ENCODE peak calls at places on chromosomes 3 and 15, in four cellular contexts. One of them, this sample, is unnamed.

GRCh38 chr15:77139312-77139711 is 68.4 kb upstream of the TSPAN3 start:
- DNase-seq in A549: no peak
- DNase-seq in transverse colon: no peak
- DNase-seq in osteoblast: no peak
- DNase-seq in this sample: no peak

GRCh38 chr3:57397175-57398026 is 104.9 kb upstream of the ASB14 start:
- DNase-seq in transverse colon: peak; percentile 54
- DNase-seq in osteoblast: no peak
- DNase-seq in A549: peak; percentile 38
- DNase-seq in this sample: peak; percentile 14

GRCh38 chr3:133097214-133097613 is 59.0 kb downstream of the TMEM108 start:
- DNase-seq in osteoblast: no peak
- DNase-seq in transverse colon: no peak
- DNase-seq in A549: no peak
- DNase-seq in this sample: peak; percentile 54

GRCh38 chr3:107641572-107642307 is 119.0 kb downstream of the BBX start:
- DNase-seq in A549: no peak
- DNase-seq in osteoblast: peak; percentile 3
- DNase-seq in transverse colon: no peak
- DNase-seq in this sample: no peak

GRCh38 chr15:38877471-38877870 is 312.9 kb upstream of the RASGRP1 start:
- DNase-seq in A549: no peak
- DNase-seq in transverse colon: no peak
- DNase-seq in osteoblast: no peak
- DNase-seq in this sample: peak; percentile 52

GRCh38 chr15:80679167-80679804 is 15.8 kb upstream of the ABHD17C start:
- DNase-seq in transverse colon: peak; percentile 28
- DNase-seq in osteoblast: no peak
- DNase-seq in A549: no peak
- DNase-seq in this sample: no peak

GRCh38 chr3:52689151-52689550 is 3.3 kb downstream of the GNL3 start:
- DNase-seq in osteoblast: no peak
- DNase-seq in A549: no peak
- DNase-seq in transverse colon: no peak
- DNase-seq in this sample: no peak

GRCh38 chr15:31254431-31255175 is 72.0 kb upstream of the KLF13 start:
- DNase-seq in transverse colon: peak; percentile 77
- DNase-seq in A549: no peak
- DNase-seq in osteoblast: peak; percentile 94
- DNase-seq in this sample: no peak

GRCh38 chr15:60353245-60353940 is 44.4 kb downstream of the ANXA2 start:
- DNase-seq in A549: no peak
- DNase-seq in osteoblast: no peak
- DNase-seq in transverse colon: no peak
- DNase-seq in this sample: no peak

GRCh38 chr15:60074181-60074885 is 70.2 kb downstream of the FOXB1 start:
- DNase-seq in osteoblast: no peak
- DNase-seq in A549: no peak
- DNase-seq in transverse colon: peak; percentile 11
- DNase-seq in this sample: peak; percentile 74

GRCh38 chr3:177263615-177264365 is 66.5 kb upstream of the TBL1XR1 start:
- DNase-seq in osteoblast: no peak
- DNase-seq in A549: no peak
- DNase-seq in transverse colon: no peak
- DNase-seq in this sample: no peak

GRCh38 chr3:60309539-60310268 is 941.5 kb downstream of the FHIT start:
- DNase-seq in A549: no peak
- DNase-seq in transverse colon: no peak
- DNase-seq in osteoblast: no peak
- DNase-seq in this sample: no peak

GRCh38 chr15:29120593-29121368 is 148.8 kb downstream of the NSMCE3 start:
- DNase-seq in A549: no peak
- DNase-seq in osteoblast: no peak
- DNase-seq in transverse colon: no peak
- DNase-seq in this sample: no peak

GRCh38 chr15:100043732-100044131 is 298.0 kb downstream of the ADAMTS17 start:
- DNase-seq in A549: no peak
- DNase-seq in osteoblast: no peak
- DNase-seq in transverse colon: no peak
- DNase-seq in this sample: no peak

GRCh38 chr3:46878796-46879436 is 1.4 kb downstream of the PTH1R start:
- DNase-seq in transverse colon: no peak
- DNase-seq in osteoblast: peak; percentile 87
- DNase-seq in A549: no peak
- DNase-seq in this sample: no peak

GRCh38 chr3:12127366-12127765 is 31.3 kb downstream of the TIMP4 start:
- DNase-seq in A549: no peak
- DNase-seq in osteoblast: no peak
- DNase-seq in transverse colon: no peak
- DNase-seq in this sample: no peak

GRCh38 chr3:72275296-72275820 is 490.4 kb upstream of the PROK2 start:
- DNase-seq in transverse colon: no peak
- DNase-seq in osteoblast: no peak
- DNase-seq in A549: no peak
- DNase-seq in this sample: no peak

GRCh38 chr3:178302966-178303930 is 233.0 kb upstream of the KCNMB2 start:
- DNase-seq in transverse colon: no peak
- DNase-seq in A549: no peak
- DNase-seq in osteoblast: no peak
- DNase-seq in this sample: no peak

DNA sequence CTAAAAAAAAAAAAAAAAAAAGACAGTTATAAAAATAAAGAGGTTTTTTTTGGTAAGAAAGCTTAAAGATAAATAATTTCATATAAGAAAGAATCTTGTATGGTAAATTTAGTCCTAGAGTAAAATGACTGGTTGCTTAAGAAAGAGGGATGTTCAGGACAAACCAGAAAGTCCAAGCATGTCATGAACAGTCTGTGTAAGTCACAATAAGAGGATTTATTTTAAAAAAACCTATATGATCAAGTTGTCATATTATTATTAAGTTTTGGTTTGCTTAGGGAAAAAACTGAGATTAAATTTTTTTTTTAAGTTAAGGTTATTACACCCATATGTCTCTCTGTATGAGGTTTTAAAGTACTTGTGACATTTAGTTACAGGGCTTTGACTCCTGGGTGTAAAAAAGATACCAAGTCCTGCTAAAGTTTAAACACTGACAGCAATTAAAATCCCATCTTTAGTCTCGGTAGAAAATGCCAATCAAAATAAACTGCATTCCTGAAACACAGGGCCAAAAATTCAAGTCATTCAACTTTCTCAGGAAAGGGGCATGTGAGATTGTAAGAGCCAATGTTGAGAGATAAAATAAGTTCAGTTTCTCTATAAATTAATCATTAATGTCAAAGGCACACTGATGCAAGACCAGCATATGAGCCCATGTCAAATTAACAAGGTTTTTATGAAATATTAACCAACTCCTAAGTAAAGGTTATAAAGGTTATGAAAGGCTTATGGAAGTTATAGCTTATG is 8.5 kb upstream of the BDH1 start:
- DNase-seq in transverse colon: no peak
- DNase-seq in osteoblast: no peak
- DNase-seq in A549: no peak
- DNase-seq in this sample: no peak
- H3K9me3 ChIP-seq in transverse colon: no peaks in the 10 kb centered on the region
- H3K9me3 ChIP-seq in osteoblast: no peaks in the 10 kb centered on the region
- H3K9me3 ChIP-seq in A549: peaks cover 19% of the 10 kb centered on the region
- H3K9me3 ChIP-seq in this sample: peaks cover 17% of the 10 kb centered on the region

DNA sequence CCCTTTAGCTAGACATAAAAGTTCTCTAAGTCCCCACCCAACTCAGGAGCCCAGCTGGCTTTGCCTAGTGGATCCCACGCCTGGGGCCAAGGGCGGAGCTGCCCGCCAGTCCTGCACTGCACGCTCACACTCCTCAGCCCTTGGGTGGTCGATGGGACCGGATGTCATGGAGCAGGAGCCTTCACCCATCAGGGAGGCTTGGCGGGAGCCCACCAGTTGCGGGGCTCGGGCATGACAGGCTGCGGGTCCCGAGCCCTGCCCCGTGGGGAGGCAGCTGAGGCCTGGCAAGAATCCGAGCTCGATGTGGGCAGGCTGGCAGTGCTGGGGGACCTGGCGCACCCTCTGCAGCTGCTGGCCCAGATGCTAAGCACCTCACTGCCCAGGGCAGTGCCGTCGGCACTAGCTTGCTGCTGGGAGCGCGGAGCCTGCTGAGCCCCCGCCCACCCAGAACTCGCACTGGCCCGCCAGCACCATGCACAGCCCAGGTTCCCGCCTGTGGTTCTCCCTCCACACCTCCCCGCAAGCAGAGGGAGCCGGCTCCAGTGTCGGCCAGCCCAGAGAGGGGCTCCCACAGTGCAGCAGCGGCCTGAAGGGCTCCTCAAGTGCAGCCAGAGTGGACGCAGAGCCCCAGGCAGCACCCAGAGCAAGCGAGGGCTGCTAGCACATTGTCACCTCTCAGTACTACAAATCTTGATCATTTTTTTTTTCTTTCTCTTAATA is 391.4 kb upstream of the NDN start:
- DNase-seq in osteoblast: no peak
- DNase-seq in transverse colon: no peak
- DNase-seq in A549: no peak
- DNase-seq in this sample: no peak
- H3K9me3 ChIP-seq in osteoblast: no peaks in the 10 kb centered on the region
- H3K9me3 ChIP-seq in transverse colon: peaks cover 3% of the 10 kb centered on the region
- H3K9me3 ChIP-seq in A549: peaks cover 4% of the 10 kb centered on the region
- H3K9me3 ChIP-seq in this sample: no peaks in the 10 kb centered on the region

GRCh38 chr15:25181290-25182097 is 226.7 kb downstream of the SNRPN start:
- DNase-seq in transverse colon: peak; percentile 3
- DNase-seq in osteoblast: peak; percentile 68
- DNase-seq in A549: no peak
- DNase-seq in this sample: no peak
- H3K9me3 ChIP-seq in transverse colon: peaks cover 3% of the 10 kb centered on the region
- H3K9me3 ChIP-seq in osteoblast: no peaks in the 10 kb centered on the region
- H3K9me3 ChIP-seq in A549: no peaks in the 10 kb centered on the region
- H3K9me3 ChIP-seq in this sample: no peaks in the 10 kb centered on the region

GRCh38 chr15:25183581-25184330 is 229.0 kb downstream of the SNRPN start:
- DNase-seq in osteoblast: peak; percentile 80
- DNase-seq in A549: no peak
- DNase-seq in transverse colon: no peak
- DNase-seq in this sample: no peak

GRCh38 chr15:25182736-25183445 is 228.1 kb downstream of the SNRPN start:
- DNase-seq in A549: no peak
- DNase-seq in transverse colon: no peak
- DNase-seq in osteoblast: peak; percentile 61
- DNase-seq in this sample: no peak

GRCh38 chr15:25185791-25186190 is 231.0 kb downstream of the SNRPN start:
- DNase-seq in A549: no peak
- DNase-seq in transverse colon: no peak
- DNase-seq in osteoblast: peak; percentile 79
- DNase-seq in this sample: no peak

GRCh38 chr15:25185156-25185710 is 230.4 kb downstream of the SNRPN start:
- DNase-seq in A549: no peak
- DNase-seq in osteoblast: peak; percentile 84
- DNase-seq in transverse colon: no peak
- DNase-seq in this sample: no peak

DNA sequence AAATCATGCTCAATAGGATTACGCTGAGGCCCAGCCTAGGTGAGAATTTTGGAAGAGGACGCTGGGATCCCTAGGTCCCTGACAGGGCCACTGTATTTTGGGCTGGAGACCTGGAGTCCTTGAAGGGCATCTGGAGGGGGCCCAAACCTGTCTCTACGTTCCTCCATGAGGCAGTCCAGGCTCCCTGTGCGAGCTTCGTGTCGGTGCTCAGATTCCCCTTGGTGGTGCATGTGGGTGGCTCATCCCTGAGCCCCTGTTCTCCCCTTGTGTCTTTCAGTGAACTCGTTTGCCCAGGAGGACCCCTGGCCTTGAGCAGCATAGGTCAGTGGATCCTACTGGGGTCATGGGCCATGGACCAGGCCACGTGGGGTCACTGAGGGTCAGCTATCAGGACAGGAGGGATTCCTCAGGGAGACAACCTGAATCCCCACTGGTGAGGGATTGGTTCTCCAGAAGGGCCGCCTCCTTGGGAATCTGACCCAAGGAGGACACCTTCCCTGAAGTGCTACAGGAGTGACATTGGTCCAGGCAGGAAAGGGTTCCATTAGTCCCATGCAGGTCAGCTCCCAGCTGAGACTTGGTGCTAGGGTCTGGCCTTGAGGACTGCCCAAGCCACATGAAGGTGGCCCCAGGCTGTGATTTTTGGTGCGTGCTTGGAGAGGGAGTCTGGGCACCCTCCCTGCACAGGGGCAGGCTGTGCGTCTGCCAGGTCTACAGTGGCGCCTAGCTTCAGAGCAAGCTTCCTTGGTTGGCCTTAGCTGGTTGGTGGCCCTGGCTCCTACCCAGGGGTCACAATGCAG is 229.8 kb downstream of the SNRPN start:
- DNase-seq in osteoblast: peak; percentile 45
- DNase-seq in transverse colon: no peak
- DNase-seq in A549: no peak
- DNase-seq in this sample: no peak
- H3K9me3 ChIP-seq in osteoblast: no peaks in the 10 kb centered on the region
- H3K9me3 ChIP-seq in transverse colon: peaks cover 4% of the 10 kb centered on the region
- H3K9me3 ChIP-seq in A549: no peaks in the 10 kb centered on the region
- H3K9me3 ChIP-seq in this sample: no peaks in the 10 kb centered on the region

GRCh38 chr15:25177955-25178801 is 223.4 kb downstream of the SNRPN start:
- DNase-seq in transverse colon: peak; percentile 2
- DNase-seq in A549: no peak
- DNase-seq in osteoblast: peak; percentile 76
- DNase-seq in this sample: no peak

GRCh38 chr15:25175033-25175788 is 220.4 kb downstream of the SNRPN start:
- DNase-seq in A549: no peak
- DNase-seq in transverse colon: no peak
- DNase-seq in osteoblast: peak; percentile 46
- DNase-seq in this sample: no peak

GRCh38 chr15:25176616-25176923 is 221.8 kb downstream of the SNRPN start:
- DNase-seq in osteoblast: no peak
- DNase-seq in A549: no peak
- DNase-seq in transverse colon: peak; percentile 1
- DNase-seq in this sample: no peak

GRCh38 chr15:25176991-25177954 is 222.5 kb downstream of the SNRPN start:
- DNase-seq in A549: no peak
- DNase-seq in osteoblast: peak; percentile 73
- DNase-seq in transverse colon: peak; percentile 2
- DNase-seq in this sample: no peak

GRCh38 chr15:25175789-25176615 is 221.2 kb downstream of the SNRPN start:
- DNase-seq in A549: no peak
- DNase-seq in osteoblast: peak; percentile 70
- DNase-seq in transverse colon: peak; percentile 3
- DNase-seq in this sample: no peak
- H3K9me3 ChIP-seq in A549: no peaks in the 10 kb centered on the region
- H3K9me3 ChIP-seq in osteoblast: no peaks in the 10 kb centered on the region
- H3K9me3 ChIP-seq in transverse colon: peaks cover 13% of the 10 kb centered on the region
- H3K9me3 ChIP-seq in this sample: no peaks in the 10 kb centered on the region

DNA sequence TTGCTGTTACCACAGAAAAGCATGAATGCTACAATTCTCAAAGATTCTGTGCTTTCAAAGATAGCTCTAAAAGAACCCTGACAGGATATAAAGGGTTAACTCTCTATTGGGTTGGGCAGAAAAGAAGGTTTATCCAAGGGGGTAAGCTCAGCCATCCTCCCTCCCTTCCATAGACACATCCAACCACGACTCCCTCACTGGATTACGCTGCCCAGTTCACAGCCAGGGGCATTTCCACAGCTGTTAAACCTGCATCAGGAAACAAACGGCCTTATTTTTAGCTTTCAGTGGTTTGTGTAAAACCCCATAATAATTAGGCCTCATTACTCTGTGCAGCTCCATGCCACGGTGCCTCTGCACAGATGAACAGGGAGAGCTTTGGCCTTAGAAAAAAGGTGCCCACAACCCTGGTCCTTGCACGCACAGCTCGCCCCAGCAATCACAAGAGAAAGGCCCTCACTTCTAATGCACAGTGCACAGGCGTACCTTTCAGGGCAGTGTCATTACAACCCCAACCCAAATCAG is 110.6 kb downstream of the GABRB3 start:
- DNase-seq in osteoblast: no peak
- DNase-seq in A549: no peak
- DNase-seq in transverse colon: no peak
- DNase-seq in this sample: no peak
- H3K9me3 ChIP-seq in osteoblast: peaks cover 5% of the 10 kb centered on the region
- H3K9me3 ChIP-seq in A549: no peaks in the 10 kb centered on the region
- H3K9me3 ChIP-seq in transverse colon: no peaks in the 10 kb centered on the region
- H3K9me3 ChIP-seq in this sample: no peaks in the 10 kb centered on the region